ENCODE peak calls at places on chromosome 22, in five cellular contexts. B is upper lobe of right lung, D is adipocyte, Z is right lobe of liver, M is body of pancreas. A is an unnamed sample.

GRCh38 chr22:45090364-45090960 is 73.3 kb upstream of the NUP50 start:
- DNase-seq in B (no peak), D (peak; percentile 49), Z (no peak), M (peak; percentile 2), A (no peak)

GRCh38 chr22:46148885-46149492 is 1.3 kb upstream of the PPARA start:
- DNase-seq in B (no peak), D (no peak), Z (peak; percentile 54), M (peak; percentile 15), A (no peak)

GRCh38 chr22:39528681-39529486 is 3.7 kb downstream of the RPS19BP1 start:
- DNase-seq in B (peak; percentile 95), D (peak; percentile 97), Z (peak; percentile 88), M (peak; percentile 93), A (peak; percentile 95)

GRCh38 chr22:48241658-48242057 is 1479.2 kb downstream of the TBC1D22A start:
- DNase-seq in B (peak; percentile 57), D (no peak), Z (no peak), M (no peak), A (no peak)

GRCh38 chr22:46672731-46673130 is 52.5 kb downstream of the GRAMD4 start:
- DNase-seq in B (no peak), D (no peak), Z (no peak), M (no peak), A (peak; percentile 74)

GRCh38 chr22:48254311-48254873 is 1491.9 kb downstream of the TBC1D22A start:
- DNase-seq in B (no peak), D (no peak), Z (no peak), M (no peak), A (no peak)

GRCh38 chr22:39253427-39254070 is 8.8 kb upstream of the PDGFB start:
- DNase-seq in B (no peak), D (peak; percentile 72), Z (no peak), M (peak; percentile 92), A (no peak)

GRCh38 chr22:25853902-25854301 is 111.9 kb downstream of the MYO18B start:
- DNase-seq in B (no peak), D (no peak), Z (no peak), M (no peak), A (no peak)

GRCh38 chr22:31681625-31682345 is 19.8 kb upstream of the PISD start:
- DNase-seq in B (no peak), D (peak; percentile 51), Z (no peak), M (no peak), A (no peak)

GRCh38 chr22:36541831-36542391 is 12.9 kb upstream of the EIF3D start:
- DNase-seq in B (no peak), D (peak; percentile 30), Z (no peak), M (no peak), A (no peak)

GRCh38 chr22:31583861-31584485 is 78.0 kb downstream of the PISD start:
- DNase-seq in B (no peak), D (peak; percentile 73), Z (no peak), M (no peak), A (peak; percentile 7)

GRCh38 chr22:40491990-40492631 is 121.7 kb downstream of the SGSM3 start:
- DNase-seq in B (no peak), D (no peak), Z (no peak), M (no peak), A (no peak)

GRCh38 chr22:47902646-47903180 is 1140.3 kb downstream of the TBC1D22A start:
- DNase-seq in B (no peak), D (no peak), Z (no peak), M (no peak), A (no peak)

GRCh38 chr22:30245985-30246901 is at the start of gene LIF:
- DNase-seq in B (no peak), D (peak; percentile 81), Z (no peak), M (no peak), A (no peak)

GRCh38 chr22:47605886-47606285 is 843.4 kb downstream of the TBC1D22A start:
- DNase-seq in B (peak; percentile 23), D (no peak), Z (peak; percentile 25), M (no peak), A (peak; percentile 25)

GRCh38 chr22:17486313-17486712 is 77.0 kb upstream of the SLC25A18 start:
- DNase-seq in B (no peak), D (no peak), Z (no peak), M (peak; percentile 90), A (no peak)

GRCh38 chr22:21837184-21837979 is 30.1 kb downstream of the MAPK1 start:
- DNase-seq in B (no peak), D (peak; percentile 83), Z (no peak), M (peak; percentile 18), A (no peak)

GRCh38 chr22:37484115-37485005 is 1.8 kb downstream of the MFNG start:
- DNase-seq in B (peak; percentile 91), D (no peak), Z (peak; percentile 79), M (peak; percentile 75), A (peak; percentile 97)

GRCh38 chr22:31179345-31179744 is 19.4 kb downstream of the RNF185 start:
- DNase-seq in B (no peak), D (peak; percentile 81), Z (peak; percentile 72), M (no peak), A (peak; percentile 51)

GRCh38 chr22:44192098-44192810 is 11.5 kb downstream of the PARVG start:
- DNase-seq in B (no peak), D (no peak), Z (peak; percentile 45), M (no peak), A (no peak)

GRCh38 chr22:44931077-44931540 is 78.7 kb downstream of the PHF21B start:
- DNase-seq in B (no peak), D (peak; percentile 53), Z (no peak), M (peak; percentile 18), A (no peak)

GRCh38 chr22:32475428-32476010 is 908 bp downstream of the FBXO7 start:
- DNase-seq in B (no peak), D (peak; percentile 77), Z (peak; percentile 62), M (peak; percentile 32), A (peak; percentile 70)

DNA sequence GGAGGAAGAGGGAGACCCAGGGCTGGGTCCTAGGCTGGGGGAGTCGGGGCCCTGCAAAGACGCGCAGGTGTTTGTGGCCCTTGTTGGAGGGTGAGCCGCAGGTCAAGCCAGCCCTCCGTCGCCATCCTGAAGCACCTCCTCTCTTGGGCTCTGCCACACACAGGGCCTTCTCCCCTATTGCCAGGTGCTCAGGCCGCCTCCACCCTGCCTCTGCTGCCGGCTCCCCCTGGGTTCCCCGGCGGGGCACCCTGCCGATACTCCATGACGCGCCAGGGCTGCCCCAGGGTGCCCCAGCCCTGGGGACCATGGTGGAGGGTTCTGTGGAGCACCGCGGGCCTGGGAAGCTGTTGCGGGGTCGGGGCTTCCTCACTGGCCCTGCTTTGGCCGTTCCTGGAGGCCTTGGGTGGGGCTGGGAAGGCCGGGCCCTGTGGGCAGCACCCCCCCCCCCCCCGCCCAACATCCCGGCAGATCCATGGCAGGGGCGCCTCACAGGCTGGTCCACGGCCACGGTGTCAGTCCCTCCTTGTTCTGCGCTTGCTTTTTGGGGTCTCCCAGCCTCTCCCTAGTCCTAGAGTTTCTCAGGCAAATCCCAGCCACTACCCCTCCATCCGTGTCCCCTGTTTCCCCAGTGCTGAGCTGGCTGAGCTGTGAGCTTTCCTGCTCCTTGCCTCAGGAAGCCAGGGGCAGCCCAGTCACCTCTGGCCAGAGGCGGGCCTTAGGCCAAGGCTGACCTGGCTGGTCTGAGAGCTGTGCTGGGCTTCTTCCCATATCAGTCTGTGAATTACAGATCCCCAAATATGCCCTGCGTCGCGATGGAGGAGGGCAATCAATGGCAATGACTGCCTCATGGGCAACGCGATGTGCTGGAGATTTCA is 2.3 kb upstream of the ADORA2A start:
- DNase-seq in B (no peak), D (no peak), Z (no peak), M (no peak), A (no peak)
- H3K4me3 ChIP-seq in B (peak overlapping the region; percentile 68), D (no peak overlapping the region), Z (peak overlapping the region; percentile 65), M (no peak overlapping the region), A (peak overlapping the region; percentile 69)

DNA sequence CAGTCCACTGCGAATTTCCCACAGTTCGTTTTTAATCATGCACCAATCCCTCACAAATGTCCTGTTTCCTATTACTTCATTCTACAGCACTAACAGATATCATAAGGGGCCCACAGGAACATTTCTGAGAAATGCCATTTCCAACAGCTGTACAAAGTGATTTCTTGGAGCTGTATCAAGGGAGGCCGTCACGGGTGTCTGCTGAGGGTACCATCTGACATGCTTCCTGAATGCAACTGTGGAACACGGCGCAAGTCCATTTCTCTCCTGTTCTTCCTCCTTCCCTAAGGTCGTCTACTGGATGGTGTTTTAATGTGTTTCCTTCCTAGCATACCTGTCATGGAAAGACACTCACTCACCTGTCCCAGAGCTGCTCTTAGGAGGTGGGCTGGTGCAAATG is 320.7 kb downstream of the LARGE1 start:
- DNase-seq in B (no peak), D (no peak), Z (no peak), M (no peak), A (no peak)
- H3K4me1 ChIP-seq in B (no peaks in the 10 kb centered on the region), D (no peaks in the 10 kb centered on the region), Z (no peaks in the 10 kb centered on the region), M (no peaks in the 10 kb centered on the region), A (no peaks in the 10 kb centered on the region)

GRCh38 chr22:42338502-42338901 is 68.0 kb upstream of the TCF20 start:
- DNase-seq in B (no peak), D (no peak), Z (no peak), M (no peak), A (no peak)
- H3K4me3 ChIP-seq in B (no peak overlapping the region), D (no peak overlapping the region), Z (no peak overlapping the region), M (no peak overlapping the region), A (no peak overlapping the region)

GRCh38 chr22:28229566-28230483 is 310.8 kb upstream of the PITPNB start:
- DNase-seq in B (no peak), D (peak; percentile 61), Z (no peak), M (no peak), A (no peak)
- H3K4me1 ChIP-seq in B (peaks cover 20% of the 10 kb centered on the region), D (peaks cover 31% of the 10 kb centered on the region), Z (no peaks in the 10 kb centered on the region), M (no peaks in the 10 kb centered on the region), A (no peaks in the 10 kb centered on the region)